ENCODE peak calls at places on chromosomes 1 and 21, in nine cellular contexts. Q, R, I, N, X, J, S, G and E are unnamed samples. For H3K4me1, the result is how much of the 10 kb centered on the place peaks cover.

GRCh38 chr1:184050631-184051030 is 899 bp upstream of the TSEN15 start:
- DNase-seq in Q (no peak), G (no peak), X (no peak), N (no peak), I (no peak), J (no peak), S (no peak), R (no peak), E (no peak)

GRCh38 chr1:233905416-233906051 is 1.1 kb downstream of the SLC35F3 start:
- DNase-seq in S (no peak), N (no peak), G (no peak), R (no peak), I (no peak), X (no peak), J (no peak), Q (no peak), E (no peak)

GRCh38 chr1:158941317-158941716 is 10.0 kb downstream of the PYHIN1 start:
- DNase-seq in X (no peak), R (no peak), S (no peak), N (no peak), Q (no peak), I (no peak), G (no peak), J (no peak), E (no peak)

GRCh38 chr1:232476538-232476950 is 153.4 kb downstream of the SIPA1L2 start:
- DNase-seq in I (no peak), X (no peak), J (no peak), Q (no peak), R (no peak), G (no peak), S (no peak), N (no peak), E (no peak)

GRCh38 chr21:23837564-23837963 is 1769.7 kb downstream of the MRPL39 start:
- DNase-seq in X (no peak), S (no peak), Q (no peak), G (no peak), J (no peak), N (no peak), I (no peak), R (no peak), E (no peak)

GRCh38 chr1:58437623-58438022 is 108.9 kb downstream of the OMA1 start:
- DNase-seq in R (no peak), I (no peak), S (no peak), Q (no peak), X (no peak), N (no peak), J (no peak), G (no peak), E (no peak)

GRCh38 chr21:44528634-44528995 is 11.4 kb downstream of the KRTAP10-1 start:
- DNase-seq in S (no peak), I (no peak), Q (no peak), X (no peak), N (no peak), J (no peak), R (no peak), G (peak), E (no peak)

GRCh38 chr1:24303600-24303999 is 15.6 kb upstream of the GRHL3 start:
- DNase-seq in N (no peak), X (no peak), G (no peak), I (no peak), Q (no peak), J (no peak), S (no peak), R (no peak), E (no peak)

GRCh38 chr1:167500283-167500860 is 18.0 kb downstream of the CD247 start:
- DNase-seq in Q (no peak), I (no peak), S (no peak), G (no peak), N (no peak), X (no peak), J (no peak), R (no peak), E (no peak)

GRCh38 chr1:3903141-3904005 is 3.3 kb upstream of the C1orf174 start:
- DNase-seq in I (no peak), S (no peak), X (no peak), G (peak), R (peak), J (no peak), Q (no peak), N (no peak), E (no peak)

GRCh38 chr21:39182484-39183271 is 573 bp downstream of the PSMG1 start:
- DNase-seq in G (peak), Q (no peak), R (no peak), N (peak), J (peak), X (no peak), S (no peak), I (no peak), E (no peak)

GRCh38 chr1:41704189-41704588 is 214.5 kb downstream of the HIVEP3 start:
- DNase-seq in I (no peak), R (no peak), N (no peak), G (no peak), X (no peak), J (no peak), S (no peak), Q (no peak), E (no peak)

GRCh38 chr1:206693029-206693428 is 8.3 kb downstream of the MAPKAPK2 start:
- DNase-seq in Q (no peak), I (peak), J (peak), X (no peak), S (peak), R (no peak), N (no peak), G (peak), E (no peak)
- H3K4me3 ChIP-seq in Q (no peak), I (peak), J (no peak), X (peak), S (no peak), R (no peak), N (no peak), G (peak), E (no peak)

DNA sequence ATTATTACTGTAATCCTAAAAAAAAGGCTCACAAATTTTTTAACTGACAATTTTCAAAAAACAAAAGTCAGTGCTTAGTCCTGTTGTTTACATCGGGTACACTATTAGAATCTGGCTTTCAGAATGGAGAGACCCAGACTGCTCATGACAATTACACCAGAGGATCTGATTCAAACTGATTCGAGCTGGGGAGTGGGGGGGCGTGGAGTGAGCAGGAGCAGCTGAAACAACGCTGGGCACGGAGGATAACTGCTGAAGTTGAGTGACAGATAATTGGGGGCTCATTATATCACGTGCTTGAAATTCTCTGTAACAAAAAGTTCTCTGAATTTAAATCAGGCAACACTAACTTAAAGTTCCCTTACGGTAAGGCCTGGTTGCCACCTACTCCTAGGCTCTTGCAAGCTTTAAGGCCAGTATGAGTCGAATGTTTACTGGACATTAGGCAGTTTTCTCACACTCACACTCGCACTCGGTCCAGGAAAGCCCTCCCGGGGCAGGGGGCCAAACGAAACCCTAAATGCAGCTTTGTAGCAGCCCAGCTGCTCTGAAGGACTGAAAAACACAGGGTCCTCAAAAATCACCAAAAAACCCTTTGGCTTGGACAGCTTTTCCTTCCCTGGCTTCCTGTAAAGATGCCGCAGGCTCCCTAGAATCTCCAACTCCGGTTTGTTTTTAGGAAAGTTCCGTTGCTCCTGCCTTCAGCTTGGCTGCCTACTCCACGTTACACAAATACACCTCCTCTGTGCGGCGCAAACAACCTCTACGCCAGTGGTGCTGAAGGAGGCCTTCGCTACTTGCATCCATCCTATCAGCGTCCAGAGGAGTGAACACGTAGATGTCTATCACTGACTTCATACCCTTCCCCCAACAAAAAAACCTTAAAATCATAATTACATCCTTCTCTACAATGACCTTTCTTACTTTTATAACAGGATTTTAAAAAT is 42.9 kb downstream of the CAPZB start:
- DNase-seq in N (no peak), S (no peak), G (no peak), Q (no peak), X (no peak), J (peak), R (no peak), I (no peak), E (no peak)
- H3K4me1 ChIP-seq in N (under half), S (half or more), G (half or more), Q (under half), X (under half), J (half or more), R (half or more), I (half or more), E (half or more)

DNA sequence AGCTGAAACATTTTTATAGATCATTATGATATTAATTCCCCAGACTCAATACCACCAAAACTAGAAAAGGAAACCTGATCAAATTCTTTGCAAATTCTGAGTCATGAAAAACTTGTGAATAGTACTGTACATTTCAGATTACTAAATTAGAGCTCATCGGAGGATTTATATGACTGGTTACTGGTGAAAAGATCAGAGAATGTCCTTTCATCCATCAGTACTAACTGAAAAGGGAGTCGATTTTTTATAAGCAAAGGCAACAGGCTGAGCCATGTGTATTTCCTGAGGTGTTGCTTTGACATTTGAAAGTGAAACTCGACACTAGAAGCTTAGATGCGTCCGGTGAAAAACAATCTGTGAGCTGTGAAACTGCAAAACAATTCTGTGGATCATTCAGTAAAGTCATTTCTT is 155.7 kb downstream of the TNFSF18 start:
- DNase-seq in X (no peak), G (no peak), Q (peak), I (no peak), N (no peak), S (no peak), J (no peak), R (no peak), E (peak)
- H3K27ac ChIP-seq in X (no peak), G (no peak), Q (peak), I (peak), N (peak), S (peak), J (no peak), R (peak), E (peak)

DNA sequence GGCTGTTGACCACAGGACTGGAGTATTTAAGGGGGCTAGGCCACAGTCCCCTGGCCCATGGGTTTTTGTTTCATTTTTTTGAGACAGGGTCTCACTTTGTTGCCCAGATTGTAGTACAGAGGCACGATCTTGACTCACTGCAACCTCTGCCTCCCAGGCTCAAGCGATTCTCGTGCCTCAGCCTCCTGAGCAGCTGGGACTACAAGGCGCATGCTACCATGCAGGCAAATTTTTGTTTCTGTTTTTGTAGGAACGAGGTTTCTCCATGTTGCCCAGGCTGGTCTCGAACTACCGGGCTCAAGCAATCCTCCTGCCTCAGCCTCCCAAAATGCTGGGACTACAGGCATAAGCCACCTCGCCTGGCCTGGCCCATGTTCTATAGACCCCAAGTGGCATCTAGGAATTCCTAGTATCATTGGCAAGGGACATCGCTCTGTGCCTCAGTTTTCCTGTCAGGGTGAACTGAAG is 14.6 kb downstream of the NES start:
- DNase-seq in X (no peak), N (no peak), Q (no peak), S (no peak), G (no peak), I (no peak), R (no peak), J (no peak), E (no peak)
- H3K4me3 ChIP-seq in X (no peak), N (no peak), Q (no peak), S (no peak), G (no peak), I (no peak), R (no peak), J (no peak), E (no peak)

DNA sequence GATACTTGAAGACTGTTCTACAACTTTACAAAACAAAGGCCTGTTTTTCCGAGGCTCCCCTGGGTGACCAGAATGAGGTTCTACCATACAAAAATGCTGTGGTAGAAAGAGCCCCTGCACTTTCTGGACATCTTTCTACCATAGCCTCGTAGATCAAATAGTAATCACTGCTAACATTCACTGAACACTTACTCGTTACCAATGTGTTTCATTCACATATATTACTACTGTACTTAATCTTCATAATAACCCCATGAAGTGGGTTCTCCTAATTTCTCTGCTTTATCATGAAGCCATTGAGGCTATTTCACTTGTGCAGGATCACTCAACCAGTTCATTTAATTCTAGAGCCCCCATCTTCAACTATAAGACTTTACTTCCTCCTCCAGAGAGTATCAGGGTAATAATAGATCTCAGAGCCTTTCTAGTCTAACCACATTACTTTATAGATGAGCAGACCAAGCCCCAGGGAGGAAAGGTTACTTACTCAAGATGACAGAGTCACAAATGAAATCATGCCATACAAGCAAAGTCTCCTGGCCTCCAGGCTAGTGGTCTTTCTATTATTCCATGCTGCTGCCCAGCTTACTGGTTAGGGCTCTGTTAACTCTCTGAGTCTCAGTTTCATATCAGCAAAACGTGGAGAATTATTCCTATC is 46.7 kb upstream of the OSBPL9 start:
- DNase-seq in X (no peak), S (no peak), J (no peak), N (no peak), R (no peak), G (no peak), I (no peak), Q (no peak), E (no peak)
- H3K4me1 ChIP-seq in X (under half), S (under half), J (under half), N (half or more), R (under half), G (half or more), I (half or more), Q (under half), E (under half)

GRCh38 chr1:238647877-238648276 is 738.5 kb upstream of the CHRM3 start:
- DNase-seq in J (no peak), R (no peak), G (no peak), X (no peak), N (peak), I (no peak), Q (no peak), S (peak), E (no peak)

GRCh38 chr1:238649200-238649599 is 737.2 kb upstream of the CHRM3 start:
- DNase-seq in Q (no peak), X (no peak), N (no peak), R (no peak), J (no peak), G (no peak), S (no peak), I (no peak), E (no peak)

GRCh38 chr1:238648296-238648695 is 738.1 kb upstream of the CHRM3 start:
- DNase-seq in G (no peak), S (no peak), I (no peak), J (no peak), X (no peak), N (no peak), Q (no peak), R (no peak), E (no peak)

GRCh38 chr1:238652346-238652968 is 733.9 kb upstream of the CHRM3 start:
- DNase-seq in S (no peak), Q (no peak), I (no peak), J (no peak), R (no peak), N (no peak), X (no peak), G (no peak), E (no peak)

GRCh38 chr1:238648756-238649155 is 737.6 kb upstream of the CHRM3 start:
- DNase-seq in S (no peak), G (no peak), X (no peak), I (no peak), R (no peak), J (no peak), N (no peak), Q (no peak), E (no peak)
- H3K27ac ChIP-seq in S (peak), G (no peak), X (no peak), I (no peak), R (no peak), J (no peak), N (no peak), Q (no peak), E (no peak)